ENCODE peak calls at places on chromosomes 7 and 10, in eight cellular contexts. B is GM20000, P is T-helper 9 cell, I is heart right ventricle, H is psoas muscle, Y is iris pigment epithelial cell, A is foreskin fibroblast, F is HuH-7.5. C is an unnamed sample.

GRCh38 chr7:93189235-93189634 is 37.0 kb downstream of the HEPACAM2 start:
- DNase-seq in P (no peak), B (no peak), Y (no peak), I (no peak), A (no peak), F (no peak), H (no peak), C (no peak)

GRCh38 chr7:114663502-114663901 is 248.9 kb downstream of the FOXP2 start:
- DNase-seq in A (no peak), I (no peak), P (no peak), F (no peak), H (no peak), B (no peak), Y (peak; percentile 13), C (no peak)

GRCh38 chr10:103895458-103896186 is 22.4 kb downstream of the STN1 start:
- DNase-seq in P (no peak), F (no peak), B (no peak), I (no peak), Y (peak; percentile 73), A (peak; percentile 93), H (no peak), C (no peak)

GRCh38 chr7:42691030-42691639 is 220.7 kb downstream of the C7orf25 start:
- DNase-seq in B (no peak), F (peak; percentile 11), A (peak; percentile 63), H (no peak), I (no peak), Y (peak; percentile 76), P (no peak), C (no peak)

GRCh38 chr10:16867556-16867955 is 50.3 kb upstream of the RSU1 start:
- DNase-seq in F (no peak), Y (peak; percentile 49), A (peak; percentile 45), I (no peak), P (no peak), H (no peak), B (no peak), C (no peak)

GRCh38 chr7:12434012-12434642 is 30.5 kb upstream of the VWDE start:
- DNase-seq in B (peak; percentile 14), A (no peak), P (no peak), I (no peak), H (no peak), F (no peak), Y (no peak), C (no peak)

GRCh38 chr7:100509213-100509612 is 25.5 kb downstream of the NYAP1 start:
- DNase-seq in B (no peak), I (no peak), Y (peak; percentile 88), P (no peak), F (no peak), H (no peak), A (peak; percentile 56), C (peak; percentile 78)

GRCh38 chr10:110548002-110548401 is 19.5 kb upstream of the SMC3 start:
- DNase-seq in B (no peak), P (no peak), I (no peak), F (no peak), A (no peak), Y (no peak), H (no peak), C (no peak)

GRCh38 chr7:28858895-28859294 is 99.2 kb downstream of the TRIL start:
- DNase-seq in F (no peak), B (no peak), Y (no peak), A (no peak), P (no peak), H (no peak), I (no peak), C (no peak)

GRCh38 chr10:77983384-77984341 is 45.7 kb downstream of the POLR3A start:
- DNase-seq in I (no peak), B (no peak), H (no peak), F (no peak), P (no peak), A (peak; percentile 78), Y (peak; percentile 76), C (no peak)

GRCh38 chr10:61024801-61025201 is 80.8 kb upstream of the RHOBTB1 start:
- DNase-seq in B (no peak), I (no peak), A (no peak), F (peak; percentile 15), P (no peak), Y (peak; percentile 23), H (no peak), C (no peak)

GRCh38 chr10:46028584-46029570 is 1.5 kb downstream of the NCOA4 start:
- DNase-seq in Y (peak; percentile 80), F (peak; percentile 50), H (no peak), A (peak; percentile 56), P (no peak), I (peak; percentile 16), B (peak; percentile 65), C (no peak)

C was measured in ovary.